ENCODE peak calls at places on chromosome 14, in nine cellular contexts. X, R, W, Z, G, S, O, D and P are unnamed samples.

GRCh38 chr14:98143566-98143965 is 1128.4 kb downstream of the BCL11B start:
- DNase-seq in X (no peak), R (no peak), W (no peak), Z (no peak), G (no peak), S (no peak), O (no peak), D (no peak), P (no peak)

GRCh38 chr14:74251546-74252030 is 12.3 kb downstream of the VSX2 start:
- DNase-seq in X (peak), R (peak), W (peak), Z (peak), G (peak), S (peak), O (peak), D (peak), P (peak)

GRCh38 chr14:72513994-72514659 is 379.8 kb downstream of the DPF3 start:
- DNase-seq in X (peak), R (no peak), W (no peak), Z (peak), G (peak), S (no peak), O (peak), D (peak), P (no peak)

GRCh38 chr14:99802301-99803105 is 9.3 kb downstream of the EML1 start:
- DNase-seq in X (no peak), R (no peak), W (no peak), Z (no peak), G (no peak), S (no peak), O (peak), D (peak), P (no peak)

GRCh38 chr14:92316937-92317336 is 6.0 kb upstream of the SLC24A4 start:
- DNase-seq in X (no peak), R (no peak), W (no peak), Z (no peak), G (peak), S (no peak), O (no peak), D (no peak), P (no peak)

GRCh38 chr14:60933920-60934655 is 46.8 kb downstream of the TRMT5 start:
- DNase-seq in X (no peak), R (no peak), W (no peak), Z (no peak), G (no peak), S (no peak), O (no peak), D (no peak), P (no peak)

GRCh38 chr14:95703805-95704204 is 10.1 kb downstream of the TCL1A start:
- DNase-seq in X (no peak), R (no peak), W (no peak), Z (no peak), G (no peak), S (no peak), O (no peak), D (no peak), P (no peak)

GRCh38 chr14:75702606-75703261 is 41.7 kb downstream of the TTLL5 start:
- DNase-seq in X (peak), R (no peak), W (no peak), Z (no peak), G (no peak), S (no peak), O (peak), D (no peak), P (no peak)

GRCh38 chr14:55271572-55272414 is 572 bp downstream of the FBXO34 start:
- DNase-seq in X (peak), R (peak), W (peak), Z (peak), G (peak), S (peak), O (peak), D (peak), P (peak)

GRCh38 chr14:65847065-65847847 is 434.7 kb downstream of the FUT8 start:
- DNase-seq in X (no peak), R (no peak), W (peak), Z (no peak), G (no peak), S (no peak), O (no peak), D (no peak), P (no peak)

GRCh38 chr14:72120315-72120714 is 188.1 kb downstream of the RGS6 start:
- DNase-seq in X (no peak), R (no peak), W (no peak), Z (no peak), G (peak), S (no peak), O (no peak), D (no peak), P (no peak)

GRCh38 chr14:75280448-75280830 is 1.8 kb downstream of the FOS start:
- DNase-seq in X (no peak), R (no peak), W (no peak), Z (no peak), G (no peak), S (no peak), O (peak), D (no peak), P (no peak)

GRCh38 chr14:61569783-61570182 is 125.5 kb upstream of the HIF1A start:
- DNase-seq in X (no peak), R (no peak), W (no peak), Z (peak), G (peak), S (no peak), O (peak), D (no peak), P (no peak)

GRCh38 chr14:65169351-65169750 is 67.0 kb upstream of the MAX start:
- DNase-seq in X (no peak), R (no peak), W (peak), Z (peak), G (peak), S (no peak), O (peak), D (no peak), P (no peak)

GRCh38 chr14:101444116-101444515 is 117.2 kb upstream of the DIO3 start:
- DNase-seq in X (no peak), R (no peak), W (no peak), Z (peak), G (peak), S (no peak), O (peak), D (no peak), P (no peak)

GRCh38 chr14:88248606-88249005 is 74.5 kb downstream of the KCNK10 start:
- DNase-seq in X (no peak), R (no peak), W (no peak), Z (no peak), G (peak), S (no peak), O (no peak), D (no peak), P (no peak)

GRCh38 chr14:35818346-35819115 is 7.6 kb upstream of the BRMS1L start:
- DNase-seq in X (peak), R (peak), W (peak), Z (no peak), G (peak), S (no peak), O (peak), D (no peak), P (no peak)

GRCh38 chr14:41016213-41016612 is 590.5 kb upstream of the LRFN5 start:
- DNase-seq in X (no peak), R (no peak), W (no peak), Z (no peak), G (no peak), S (no peak), O (no peak), D (no peak), P (no peak)

GRCh38 chr14:91228112-91229004 is 16.1 kb downstream of the GPR68 start:
- DNase-seq in X (no peak), R (no peak), W (peak), Z (peak), G (no peak), S (peak), O (peak), D (no peak), P (no peak)

GRCh38 chr14:51534623-51535022 is 117.1 kb upstream of the FRMD6 start:
- DNase-seq in X (no peak), R (no peak), W (no peak), Z (no peak), G (peak), S (no peak), O (peak), D (no peak), P (no peak)

GRCh38 chr14:59086241-59086899 is 102.1 kb upstream of the DAAM1 start:
- DNase-seq in X (no peak), R (no peak), W (no peak), Z (peak), G (no peak), S (no peak), O (peak), D (no peak), P (no peak)

GRCh38 chr14:50666772-50667490 is 1.2 kb downstream of the SAV1 start:
- DNase-seq in X (peak), R (no peak), W (no peak), Z (no peak), G (peak), S (no peak), O (peak), D (no peak), P (no peak)

GRCh38 chr14:78763746-78764145 is 593.6 kb downstream of the NRXN3 start:
- DNase-seq in X (no peak), R (no peak), W (no peak), Z (no peak), G (no peak), S (no peak), O (no peak), D (no peak), P (no peak)

GRCh38 chr14:104770851-104771272 is 17.9 kb downstream of the SIVA1 start:
- DNase-seq in X (no peak), R (no peak), W (no peak), Z (no peak), G (no peak), S (no peak), O (no peak), D (no peak), P (no peak)
- TF ChIP-seq CTCF in X (peak), R (peak), W (peak), Z (peak), G (peak), S (no peak), O (peak), D (peak), P (peak)

DNA sequence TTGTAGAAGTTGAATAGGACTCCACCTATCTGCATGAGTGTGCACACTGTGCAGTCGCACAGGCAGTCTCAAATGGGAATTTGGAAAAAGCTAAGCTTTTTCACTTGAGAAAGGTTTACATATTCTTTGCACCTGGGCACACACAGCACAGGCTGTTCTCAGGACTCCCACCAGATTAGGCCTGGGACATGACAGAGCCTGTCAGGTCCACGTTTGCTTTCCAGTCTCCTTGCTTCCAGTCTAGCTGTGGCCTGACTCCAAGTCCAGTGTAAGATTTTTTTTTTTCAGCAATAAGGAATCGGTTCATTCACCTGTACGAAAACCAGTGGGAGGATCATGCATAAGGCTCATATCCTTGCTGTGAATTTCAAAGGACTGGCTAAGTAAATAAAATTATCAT is 181.3 kb downstream of the ZFP36L1 start:
- DNase-seq in X (no peak), R (no peak), W (no peak), Z (no peak), G (peak), S (no peak), O (no peak), D (no peak), P (no peak)
- TF ChIP-seq CTCF in X (no peak), R (no peak), W (no peak), Z (no peak), G (no peak), S (no peak), O (no peak), D (no peak), P (no peak)

GRCh38 chr14:34113991-34114390 is 163.1 kb upstream of the EGLN3 start:
- DNase-seq in X (no peak), R (no peak), W (no peak), Z (no peak), G (no peak), S (no peak), O (no peak), D (no peak), P (no peak)

GRCh38 chr14:34111505-34111904 is 160.6 kb upstream of the EGLN3 start:
- DNase-seq in X (no peak), R (no peak), W (no peak), Z (no peak), G (no peak), S (no peak), O (no peak), D (no peak), P (no peak)

GRCh38 chr14:34113051-34113511 is 162.2 kb upstream of the EGLN3 start:
- DNase-seq in X (no peak), R (no peak), W (no peak), Z (peak), G (peak), S (no peak), O (peak), D (no peak), P (no peak)

GRCh38 chr14:34110531-34110930 is 159.7 kb upstream of the EGLN3 start:
- DNase-seq in X (no peak), R (no peak), W (no peak), Z (no peak), G (peak), S (no peak), O (no peak), D (no peak), P (no peak)

GRCh38 chr14:34111933-34112332 is 161.1 kb upstream of the EGLN3 start:
- DNase-seq in X (peak), R (no peak), W (no peak), Z (no peak), G (no peak), S (no peak), O (no peak), D (no peak), P (no peak)
- TF ChIP-seq CTCF in X (peak), R (no peak), W (no peak), Z (no peak), G (peak), S (no peak), O (no peak), D (peak), P (no peak)

DNA sequence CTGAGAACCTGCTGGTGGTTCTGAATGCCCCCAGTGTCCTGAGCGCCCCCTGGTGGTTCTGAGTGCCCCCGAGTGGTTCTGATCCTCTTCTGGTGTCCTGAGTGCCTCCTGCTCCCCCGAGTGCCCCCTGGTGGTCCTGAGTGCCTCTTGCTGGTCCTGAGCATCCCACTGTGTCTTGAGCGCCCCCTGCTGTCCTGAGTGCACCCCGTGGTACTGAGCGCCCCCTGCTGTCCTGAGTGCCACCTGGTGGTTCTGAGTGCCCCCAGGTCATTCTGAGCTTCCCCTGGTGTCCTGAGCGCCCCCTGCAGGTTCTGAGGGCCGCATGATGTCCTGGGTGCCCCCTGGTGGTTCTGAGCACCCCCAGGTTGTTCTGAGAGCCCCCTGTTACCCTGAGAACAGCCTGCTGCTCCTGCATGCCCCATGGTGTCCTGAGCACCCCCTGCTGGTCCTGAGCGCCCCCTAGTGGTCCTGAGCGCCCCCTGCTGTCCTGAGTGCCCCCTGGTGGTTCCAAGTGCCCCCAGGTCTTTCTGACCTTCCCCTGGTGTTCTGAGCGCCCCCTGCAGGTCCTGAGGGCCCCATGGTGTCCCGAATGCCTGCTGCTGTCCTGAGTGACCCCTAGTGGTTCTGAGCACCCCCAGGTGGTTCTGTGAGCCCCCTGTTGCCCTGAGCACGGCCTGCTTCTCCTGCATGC is 1165.4 kb downstream of the TMEM121 start:
- DNase-seq in X (no peak), R (no peak), W (peak), Z (no peak), G (no peak), S (peak), O (no peak), D (no peak), P (no peak)
- TF ChIP-seq CTCF in X (no peak), R (peak), W (peak), Z (peak), G (peak), S (no peak), O (peak), D (no peak), P (peak)

DNA sequence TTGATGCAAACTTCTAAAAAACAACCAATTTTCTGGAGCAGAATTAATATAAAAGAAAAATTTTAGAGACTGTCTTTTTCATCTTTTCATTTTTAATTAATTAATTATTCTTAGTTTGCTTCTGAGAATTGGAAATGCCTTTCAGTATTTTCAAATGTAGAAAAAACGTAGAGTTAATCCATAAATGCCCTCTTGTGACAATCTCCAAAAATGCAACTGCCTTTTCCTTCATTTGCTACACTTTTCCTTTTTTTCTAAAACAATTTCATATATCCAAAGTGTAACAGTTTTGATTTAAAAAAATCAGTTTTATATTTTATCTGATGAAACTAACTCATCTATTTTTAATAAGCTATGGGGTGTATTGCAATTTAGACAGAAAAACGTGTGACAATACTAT is 409.3 kb downstream of the PRKD1 start:
- DNase-seq in X (no peak), R (no peak), W (no peak), Z (no peak), G (no peak), S (no peak), O (peak), D (no peak), P (no peak)
- TF ChIP-seq CTCF in X (peak), R (peak), W (no peak), Z (peak), G (peak), S (no peak), O (peak), D (peak), P (no peak)

GRCh38 chr14:104779776-104780512 is 15.6 kb downstream of the AKT1 start:
- DNase-seq in X (no peak), R (no peak), W (no peak), Z (no peak), G (no peak), S (no peak), O (no peak), D (peak), P (no peak)

GRCh38 chr14:104778694-104779331 is 16.7 kb downstream of the AKT1 start:
- DNase-seq in X (no peak), R (no peak), W (no peak), Z (no peak), G (no peak), S (no peak), O (no peak), D (no peak), P (no peak)

GRCh38 chr14:104776961-104777807 is 18.4 kb downstream of the AKT1 start:
- DNase-seq in X (peak), R (peak), W (no peak), Z (no peak), G (no peak), S (no peak), O (no peak), D (no peak), P (no peak)

GRCh38 chr14:104776481-104776880 is 19.1 kb downstream of the AKT1 start:
- DNase-seq in X (no peak), R (no peak), W (no peak), Z (no peak), G (no peak), S (no peak), O (no peak), D (no peak), P (no peak)

DNA sequence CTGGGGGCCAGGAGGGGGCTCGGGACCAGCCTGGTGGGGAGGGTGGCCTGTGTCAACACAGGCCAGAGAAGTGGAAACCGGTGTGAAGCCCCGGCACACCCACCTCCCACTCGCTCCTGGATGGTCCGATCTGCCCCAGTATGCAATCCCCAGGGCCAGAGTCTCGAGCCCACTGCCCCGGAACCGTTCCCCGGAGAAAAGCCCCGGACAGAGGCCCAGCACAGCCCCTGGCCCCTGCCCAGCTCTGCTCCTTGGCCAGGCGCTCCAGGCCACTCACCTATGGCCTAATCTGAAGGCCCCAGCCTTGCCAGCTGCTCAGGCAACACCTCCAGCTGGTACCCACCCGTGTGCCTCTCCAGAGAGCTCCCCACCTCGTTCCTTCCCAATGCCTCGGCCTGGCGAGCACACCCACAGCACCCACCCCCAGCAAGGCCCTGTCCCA is 17.7 kb downstream of the AKT1 start:
- DNase-seq in X (no peak), R (no peak), W (no peak), Z (no peak), G (no peak), S (no peak), O (no peak), D (no peak), P (no peak)
- TF ChIP-seq CTCF in X (no peak), R (no peak), W (no peak), Z (no peak), G (no peak), S (no peak), O (no peak), D (no peak), P (no peak)

DNA sequence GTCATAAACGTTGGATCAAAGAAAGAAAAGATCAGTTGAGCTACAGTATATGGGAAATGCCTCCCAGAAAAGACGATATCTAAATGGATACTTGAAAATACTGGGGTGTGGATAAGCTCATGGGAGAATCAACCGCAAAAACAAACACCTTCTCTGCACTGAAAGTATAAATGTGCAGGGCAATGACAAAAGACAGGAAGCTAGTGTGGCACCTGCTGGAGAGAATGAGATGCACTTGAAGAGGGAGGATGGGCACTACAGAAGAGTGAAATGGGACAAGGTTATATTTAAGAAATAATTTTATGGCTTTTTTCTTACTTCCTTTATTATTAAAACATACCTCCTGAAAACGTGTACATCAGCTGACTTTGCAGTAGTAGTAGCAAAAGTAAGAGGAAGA is 153.7 kb downstream of the PRKD1 start:
- DNase-seq in X (no peak), R (no peak), W (no peak), Z (no peak), G (no peak), S (no peak), O (no peak), D (no peak), P (no peak)
- TF ChIP-seq CTCF in X (no peak), R (no peak), W (no peak), Z (no peak), G (no peak), S (no peak), O (no peak), D (no peak), P (no peak)